ENCODE peak calls at places on chromosomes 11 and 22, in five cellular contexts. I is stimulated activated CD8-positive, alpha-beta memory T cell treated with anti-CD3 and anti-CD28 coated beads, Interleukin-7, amount 100 ng/mL, for 1 hour; V is CD8-positive, alpha-beta T cell; B is caudate nucleus; O is T1000. S is an unnamed sample.

GRCh38 chr22:24996420-24996952 is 44.0 kb downstream of the KIAA1671 start:
- DNase-seq in I (no peak), V (no peak), B (no peak), O (peak), S (no peak)

GRCh38 chr11:118216621-118217526 is 7.9 kb downstream of the JAML start:
- DNase-seq in I (no peak), V (peak), B (no peak), O (no peak), S (no peak)

GRCh38 chr11:62069374-62069773 is 54.4 kb upstream of the INCENP start:
- DNase-seq in I (no peak), V (no peak), B (no peak), O (no peak), S (no peak)

GRCh38 chr11:134556186-134556585 is 144.1 kb upstream of the B3GAT1 start:
- DNase-seq in I (no peak), V (no peak), B (no peak), O (no peak), S (no peak)

GRCh38 chr11:103483996-103484395 is 374.8 kb downstream of the DYNC2H1 start:
- DNase-seq in I (no peak), V (no peak), B (no peak), O (no peak), S (no peak)

GRCh38 chr11:17408026-17408425 is 19.6 kb upstream of the KCNJ11 start:
- DNase-seq in I (no peak), V (no peak), B (no peak), O (no peak), S (no peak)

GRCh38 chr11:7227724-7228123 is 24.0 kb upstream of the SYT9 start:
- DNase-seq in I (no peak), V (no peak), B (no peak), O (no peak), S (no peak)

GRCh38 chr11:2251138-2251537 is 19.2 kb downstream of the ASCL2 start:
- DNase-seq in I (no peak), V (no peak), B (no peak), O (no peak), S (no peak)

GRCh38 chr11:24233041-24233440 is 263.8 kb upstream of the LUZP2 start:
- DNase-seq in I (no peak), V (no peak), B (no peak), O (no peak), S (no peak)

GRCh38 chr11:117677729-117678310 is 119.2 kb downstream of the DSCAML1 start:
- DNase-seq in I (no peak), V (no peak), B (peak), O (no peak), S (no peak)

GRCh38 chr22:35664955-35665577 is 16.8 kb downstream of the APOL6 start:
- DNase-seq in I (no peak), V (no peak), B (no peak), O (no peak), S (no peak)

GRCh38 chr11:118530180-118530682 is 761 bp upstream of the TMEM25 start:
- DNase-seq in I (no peak), V (no peak), B (no peak), O (no peak), S (no peak)

GRCh38 chr22:49404020-49404419 is 423.7 kb downstream of the BRD1 start:
- DNase-seq in I (no peak), V (no peak), B (no peak), O (no peak), S (no peak)

GRCh38 chr11:31827458-31828206 is 16.5 kb upstream of the PAX6 start:
- DNase-seq in I (no peak), V (no peak), B (no peak), O (no peak), S (no peak)

GRCh38 chr22:19818264-19819208 is 36.1 kb downstream of the GNB1L start:
- DNase-seq in I (no peak), V (no peak), B (no peak), O (no peak), S (no peak)

GRCh38 chr11:61273151-61274078 is 21.7 kb downstream of the VWCE start:
- DNase-seq in I (no peak), V (no peak), B (peak), O (no peak), S (no peak)

GRCh38 chr11:1881442-1882264 is 10.0 kb downstream of the PRR33 start:
- DNase-seq in I (no peak), V (no peak), B (no peak), O (no peak), S (no peak)

GRCh38 chr22:49216579-49216978 is 611.1 kb downstream of the BRD1 start:
- DNase-seq in I (no peak), V (no peak), B (no peak), O (no peak), S (no peak)